ENCODE peak calls at places on chromosomes 7 and 10, in nine cellular contexts. H, P, C, M, Q, T, X, L and F are unnamed samples.

GRCh38 chr10:1509003-1509402 is 228.3 kb downstream of the ADARB2 start:
- DNase-seq in M (no peak), L (no peak), T (no peak), Q (no peak), H (no peak), C (no peak), X (no peak), P (no peak), F (no peak)

GRCh38 chr7:144118341-144118740 is 4.6 kb upstream of the OR2A14 start:
- DNase-seq in X (no peak), T (no peak), L (no peak), P (no peak), C (no peak), H (no peak), M (no peak), Q (no peak), F (no peak)

GRCh38 chr7:129923709-129924108 is 29.1 kb downstream of the UBE2H start:
- DNase-seq in X (peak), L (peak), T (no peak), M (no peak), Q (no peak), P (peak), H (no peak), C (peak), F (peak)

GRCh38 chr7:147276783-147277370 is 1160.3 kb downstream of the CNTNAP2 start:
- DNase-seq in P (no peak), M (no peak), C (no peak), H (no peak), Q (no peak), T (no peak), L (no peak), X (no peak), F (no peak)

GRCh38 chr7:155198901-155199845 is 98.5 kb upstream of the INSIG1 start:
- DNase-seq in X (peak), H (peak), M (no peak), L (peak), T (no peak), Q (no peak), C (peak), P (no peak), F (peak)

GRCh38 chr7:32228601-32229000 is 158.4 kb upstream of the PDE1C start:
- DNase-seq in L (no peak), T (no peak), Q (no peak), C (no peak), H (no peak), M (no peak), X (no peak), P (no peak), F (no peak)

GRCh38 chr7:75711634-75712494 is 26.9 kb downstream of the HIP1 start:
- DNase-seq in T (no peak), H (no peak), X (peak), C (peak), L (no peak), P (no peak), Q (no peak), M (no peak), F (peak)

GRCh38 chr7:94452257-94452656 is 57.4 kb upstream of the CASD1 start:
- DNase-seq in H (no peak), M (no peak), Q (peak), C (no peak), L (no peak), T (no peak), P (no peak), X (no peak), F (peak)

GRCh38 chr10:17238445-17239275 is 10.6 kb downstream of the VIM start:
- DNase-seq in T (no peak), X (peak), L (peak), P (no peak), Q (no peak), H (no peak), C (peak), M (no peak), F (peak)

GRCh38 chr10:124035928-124036558 is 57.4 kb downstream of the CHST15 start:
- DNase-seq in T (no peak), C (peak), P (peak), L (no peak), M (no peak), Q (no peak), H (peak), X (no peak), F (no peak)

GRCh38 chr10:113045155-113046055 is 95.4 kb downstream of the TCF7L2 start:
- DNase-seq in X (peak), H (no peak), Q (no peak), L (peak), C (peak), P (no peak), T (no peak), M (no peak), F (peak)

GRCh38 chr10:68332259-68333057 is at the start of gene PBLD:
- DNase-seq in Q (peak), M (peak), X (peak), H (peak), P (peak), L (peak), C (peak), T (peak), F (peak)

GRCh38 chr10:47358457-47358856 is 10.3 kb downstream of the RBP3 start:
- DNase-seq in T (no peak), L (no peak), H (no peak), Q (no peak), M (no peak), P (no peak), X (no peak), C (no peak), F (no peak)

GRCh38 chr10:126060232-126060935 is 164.0 kb downstream of the FANK1 start:
- DNase-seq in H (no peak), Q (no peak), P (no peak), X (peak), M (peak), T (no peak), C (peak), L (peak), F (peak)

GRCh38 chr10:3452234-3452633 is 279.7 kb upstream of the PITRM1 start:
- DNase-seq in H (no peak), M (no peak), P (no peak), L (peak), T (no peak), X (peak), C (peak), Q (no peak), F (peak)

GRCh38 chr7:134315679-134316538 is 821 bp downstream of the SLC35B4 start:
- DNase-seq in T (no peak), P (no peak), H (no peak), Q (no peak), L (peak), X (peak), C (peak), M (no peak), F (peak)

GRCh38 chr10:7700577-7701125 is 2.5 kb upstream of the ITIH2 start:
- DNase-seq in H (no peak), T (no peak), M (no peak), L (peak), P (no peak), C (no peak), Q (no peak), X (no peak), F (no peak)

GRCh38 chr7:116172353-116172752 is 38.0 kb upstream of the TES start:
- DNase-seq in H (no peak), T (no peak), L (peak), C (no peak), P (no peak), X (peak), M (no peak), Q (no peak), F (peak)

GRCh38 chr10:6399241-6399701 is 180.8 kb downstream of the PRKCQ start:
- DNase-seq in Q (no peak), M (peak), P (no peak), H (no peak), L (peak), C (peak), T (no peak), X (peak), F (peak)

GRCh38 chr10:30454744-30455498 is 20.9 kb downstream of the MAP3K8 start:
- DNase-seq in P (no peak), X (peak), L (peak), M (no peak), T (no peak), C (peak), H (no peak), Q (no peak), F (peak)

GRCh38 chr10:51876979-51877378 is 177.6 kb upstream of the CSTF2T start:
- DNase-seq in P (no peak), M (no peak), H (no peak), T (no peak), C (no peak), L (no peak), X (no peak), Q (no peak), F (no peak)

GRCh38 chr10:4345842-4346241 is 480.2 kb upstream of the AKR1E2 start:
- DNase-seq in L (no peak), X (no peak), Q (no peak), P (no peak), C (no peak), T (no peak), H (no peak), M (no peak), F (peak)

GRCh38 chr7:133668296-133669060 is 415.6 kb downstream of the EXOC4 start:
- DNase-seq in H (no peak), C (no peak), M (no peak), L (peak), Q (no peak), P (no peak), T (no peak), X (peak), F (peak)

GRCh38 chr7:80135306-80136104 is 874 bp downstream of the GNAI1 start:
- DNase-seq in M (no peak), X (peak), H (peak), P (no peak), L (peak), Q (no peak), C (peak), T (no peak), F (peak)

GRCh38 chr7:47260270-47260669 is 321.6 kb downstream of the TNS3 start:
- DNase-seq in M (no peak), C (no peak), L (no peak), Q (no peak), H (no peak), T (no peak), X (no peak), P (no peak), F (no peak)

GRCh38 chr10:17183110-17183509 is 18.4 kb downstream of the TRDMT1 start:
- DNase-seq in L (peak), X (no peak), M (no peak), T (no peak), P (no peak), C (no peak), Q (no peak), H (no peak), F (no peak)

GRCh38 chr10:27030060-27030459 is 70.2 kb downstream of the ANKRD26 start:
- DNase-seq in C (no peak), X (no peak), M (no peak), P (no peak), Q (no peak), L (no peak), H (no peak), T (no peak), F (peak)

GRCh38 chr7:35316549-35316948 is 62.6 kb upstream of the TBX20 start:
- DNase-seq in H (no peak), X (no peak), M (no peak), T (no peak), Q (no peak), C (no peak), L (peak), P (no peak), F (no peak)

GRCh38 chr7:70598976-70599375 is 533.0 kb upstream of the GALNT17 start:
- DNase-seq in T (no peak), C (peak), X (no peak), H (no peak), M (no peak), L (peak), Q (peak), P (no peak), F (no peak)

GRCh38 chr7:155412416-155413253 is 45.3 kb upstream of the EN2 start:
- DNase-seq in C (no peak), T (no peak), Q (no peak), P (peak), H (peak), L (peak), X (peak), M (no peak), F (peak)

GRCh38 chr10:119489572-119490326 is 52.8 kb downstream of the RGS10 start:
- DNase-seq in Q (no peak), C (peak), P (peak), X (peak), L (peak), M (peak), H (peak), T (peak), F (no peak)

GRCh38 chr10:126504051-126504760 is 115.9 kb upstream of the ADAM12 start:
- DNase-seq in T (no peak), L (peak), X (peak), P (peak), C (peak), H (no peak), Q (peak), M (peak), F (peak)

GRCh38 chr7:19772323-19772722 is 1.1 kb downstream of the TMEM196 start:
- DNase-seq in T (no peak), Q (no peak), L (no peak), X (peak), P (no peak), H (no peak), M (no peak), C (no peak), F (no peak)

GRCh38 chr7:80740778-80741545 is 102.5 kb downstream of the CD36 start:
- DNase-seq in L (peak), M (no peak), P (no peak), T (no peak), Q (no peak), H (no peak), C (peak), X (peak), F (peak)

GRCh38 chr10:99370993-99371392 is 41.8 kb downstream of the CNNM1 start:
- DNase-seq in M (no peak), L (peak), H (no peak), C (peak), Q (no peak), X (peak), T (no peak), P (peak), F (peak)

GRCh38 chr7:106190589-106191330 is 78.6 kb upstream of the SYPL1 start:
- DNase-seq in C (no peak), T (no peak), L (peak), H (no peak), X (no peak), Q (no peak), M (no peak), P (no peak), F (no peak)